ENCODE peak calls at places on chromosomes 1 and 21, in eight cellular contexts. P is tibial artery, J is Panc1, Z is IMR-90, D is astrocyte, F is endothelial cell of umbilical vein, Y is cardiac muscle cell, B is left lung. K is an unnamed sample.

GRCh38 chr1:214717323-214717722 is 114.3 kb downstream of the CENPF start:
- DNase-seq in B (no peak), Z (no peak), P (no peak), J (no peak), Y (no peak), D (peak; percentile 18), F (no peak), K (no peak)

GRCh38 chr21:34887729-34888568 is 161.2 kb downstream of the RUNX1 start:
- DNase-seq in F (peak; percentile 88), B (peak; percentile 95), Z (peak; percentile 99), J (peak; percentile 78), P (peak; percentile 88), Y (peak; percentile 91), D (peak; percentile 98), K (peak; percentile 59)

GRCh38 chr1:153749408-153750005 is 21.7 kb downstream of the INTS3 start:
- DNase-seq in D (peak; percentile 46), Z (peak; percentile 80), Y (peak; percentile 89), P (peak; percentile 96), B (peak; percentile 92), J (peak; percentile 67), F (peak; percentile 88), K (peak; percentile 78)

GRCh38 chr1:30707412-30708360 is 15.7 kb downstream of the MATN1 start:
- DNase-seq in Y (peak; percentile 74), Z (peak; percentile 56), D (no peak), B (peak; percentile 83), F (peak; percentile 50), J (peak; percentile 33), P (peak; percentile 77), K (no peak)

GRCh38 chr21:41570791-41571355 is 62.9 kb upstream of the TMPRSS2 start:
- DNase-seq in Z (no peak), P (no peak), B (no peak), F (no peak), J (no peak), Y (no peak), D (no peak), K (no peak)

GRCh38 chr1:97820470-97821188 is 100.2 kb downstream of the DPYD start:
- DNase-seq in Y (peak; percentile 63), P (no peak), J (peak; percentile 7), B (no peak), D (peak; percentile 16), F (peak; percentile 62), Z (peak; percentile 58), K (no peak)

GRCh38 chr1:223250632-223251015 is 107.6 kb upstream of the TLR5 start:
- DNase-seq in Y (no peak), Z (no peak), P (no peak), D (no peak), J (no peak), B (no peak), F (no peak), K (no peak)

GRCh38 chr21:14587266-14587665 is 41.2 kb upstream of the SAMSN1 start:
- DNase-seq in J (no peak), Z (no peak), Y (no peak), F (no peak), B (no peak), P (no peak), D (no peak), K (no peak)

GRCh38 chr1:97243973-97244560 is 522.5 kb downstream of the PTBP2 start:
- DNase-seq in P (no peak), B (no peak), Y (peak; percentile 43), Z (peak; percentile 29), D (peak; percentile 9), J (no peak), F (peak; percentile 48), K (no peak)

GRCh38 chr1:203271018-203271743 is 34.1 kb upstream of the BTG2 start:
- DNase-seq in Z (peak; percentile 76), B (no peak), J (no peak), Y (peak; percentile 84), F (peak; percentile 62), P (peak; percentile 82), D (peak; percentile 64), K (peak; percentile 62)

GRCh38 chr1:246001142-246001812 is 505.8 kb downstream of the SMYD3 start:
- DNase-seq in B (no peak), J (no peak), Z (peak; percentile 82), Y (peak; percentile 85), F (no peak), D (peak; percentile 90), P (no peak), K (no peak)

GRCh38 chr1:966603-967295 is 467 bp downstream of the PLEKHN1 start:
- DNase-seq in B (peak; percentile 96), F (peak; percentile 57), D (peak; percentile 43), Y (peak; percentile 55), J (no peak), P (peak; percentile 82), Z (peak; percentile 50), K (peak; percentile 75)

GRCh38 chr1:35255276-35255675 is 13.2 kb upstream of the ZMYM4 start:
- DNase-seq in P (no peak), F (no peak), J (no peak), D (no peak), Z (no peak), B (no peak), Y (no peak), K (no peak)

GRCh38 chr1:186082235-186082937 is 292.7 kb downstream of the TPR start:
- DNase-seq in J (peak; percentile 47), B (no peak), Z (peak; percentile 73), P (peak; percentile 86), D (peak; percentile 36), F (peak; percentile 52), Y (peak; percentile 86), K (no peak)

GRCh38 chr1:153771841-153772593 is 3.2 kb upstream of the SLC27A3 start:
- DNase-seq in D (no peak), F (peak; percentile 41), Y (no peak), Z (no peak), J (no peak), B (no peak), P (no peak), K (no peak)

GRCh38 chr21:41985662-41986416 is 24.3 kb downstream of the ZBTB21 start:
- DNase-seq in P (no peak), B (no peak), Z (no peak), J (no peak), Y (no peak), D (no peak), F (no peak), K (no peak)

GRCh38 chr1:12496154-12496961 is 121.7 kb downstream of the DHRS3 start:
- DNase-seq in D (peak; percentile 53), J (no peak), Y (peak; percentile 80), Z (no peak), F (peak; percentile 69), P (peak; percentile 69), B (no peak), K (no peak)

GRCh38 chr1:24155011-24155782 is 12.3 kb upstream of the IL22RA1 start:
- DNase-seq in F (no peak), P (no peak), D (no peak), Z (no peak), J (no peak), B (no peak), Y (no peak), K (no peak)

GRCh38 chr1:14128096-14128495 is 428.1 kb downstream of the PRDM2 start:
- DNase-seq in Y (no peak), Z (no peak), F (no peak), D (no peak), B (no peak), J (no peak), P (no peak), K (no peak)

GRCh38 chr1:80417651-80418050 is 1383.1 kb upstream of the ADGRL2 start:
- DNase-seq in B (no peak), P (no peak), Y (peak; percentile 16), D (peak; percentile 70), J (no peak), F (no peak), Z (peak; percentile 54), K (no peak)

DNA sequence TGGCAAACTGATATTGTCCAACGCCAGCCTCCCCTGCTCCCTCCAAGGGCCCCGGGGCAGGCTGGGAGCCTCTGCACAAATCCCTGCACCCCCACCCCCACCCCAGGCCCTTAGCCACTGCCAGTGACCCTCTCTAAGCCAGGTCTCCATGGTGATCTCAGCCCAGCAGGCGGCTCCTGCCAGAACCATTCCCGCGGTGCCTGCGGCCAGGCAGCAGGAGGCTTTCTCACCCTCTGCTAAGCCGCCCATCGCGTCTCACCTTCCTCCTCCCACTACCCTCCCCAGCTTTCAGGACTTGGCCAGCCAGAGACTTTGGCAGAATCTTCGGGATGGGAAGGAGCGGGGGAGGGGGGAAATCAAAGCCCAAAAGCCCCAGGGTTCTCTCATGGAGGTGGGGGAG is 46.8 kb upstream of the WASF2 start:
- DNase-seq in D (peak; percentile 88), P (peak; percentile 87), Z (peak; percentile 82), Y (peak; percentile 91), J (no peak), B (no peak), F (no peak), K (no peak)
- H3K4me1 ChIP-seq in D (peaks cover 52% of the 10 kb centered on the region), P (peaks cover 4% of the 10 kb centered on the region), Z (peaks cover 34% of the 10 kb centered on the region), Y (peaks cover 37% of the 10 kb centered on the region), J (peaks cover 55% of the 10 kb centered on the region), B (peaks cover 48% of the 10 kb centered on the region), F (peaks cover 7% of the 10 kb centered on the region), K (peaks cover 7% of the 10 kb centered on the region)

DNA sequence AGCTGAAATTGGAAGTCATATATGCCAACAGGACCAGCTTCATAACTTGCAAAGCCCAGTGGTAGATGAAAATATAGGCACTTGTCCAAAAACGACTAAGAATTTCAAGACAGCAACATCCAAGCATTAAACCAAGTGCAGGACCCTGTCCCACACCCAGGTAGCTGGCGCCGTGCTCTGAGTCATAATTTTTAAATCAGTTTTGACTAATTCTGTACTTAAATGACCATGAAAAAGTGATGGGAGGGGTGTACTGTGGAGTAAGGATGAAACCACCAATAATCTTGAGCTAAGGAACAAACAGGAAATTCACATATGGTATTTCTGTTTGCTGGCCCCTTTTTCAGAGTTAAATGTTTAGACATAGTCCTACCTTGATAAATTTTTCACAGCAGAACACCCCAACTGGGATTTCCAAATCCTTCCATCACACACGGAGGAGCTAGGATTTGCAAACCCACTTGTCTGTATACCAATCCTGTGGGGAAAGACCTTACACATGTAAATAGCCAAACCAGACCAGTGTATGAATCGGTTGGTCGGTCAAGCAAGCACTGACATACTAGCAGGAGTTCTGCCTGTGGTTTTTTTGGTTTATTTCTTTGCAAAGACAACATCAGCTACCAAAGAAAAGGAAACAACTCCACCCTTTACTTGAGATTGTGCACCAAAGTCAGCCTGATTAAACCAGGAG is 235.7 kb upstream of the RAB4A start:
- DNase-seq in F (no peak), Y (no peak), Z (no peak), D (no peak), J (no peak), B (no peak), P (no peak), K (no peak)
- H3K4me3 ChIP-seq in F (no peak overlapping the region), Y (no peak overlapping the region), Z (no peak overlapping the region), D (no peak overlapping the region), J (no peak overlapping the region), B (no peak overlapping the region), P (no peak overlapping the region), K (no peak overlapping the region)

DNA sequence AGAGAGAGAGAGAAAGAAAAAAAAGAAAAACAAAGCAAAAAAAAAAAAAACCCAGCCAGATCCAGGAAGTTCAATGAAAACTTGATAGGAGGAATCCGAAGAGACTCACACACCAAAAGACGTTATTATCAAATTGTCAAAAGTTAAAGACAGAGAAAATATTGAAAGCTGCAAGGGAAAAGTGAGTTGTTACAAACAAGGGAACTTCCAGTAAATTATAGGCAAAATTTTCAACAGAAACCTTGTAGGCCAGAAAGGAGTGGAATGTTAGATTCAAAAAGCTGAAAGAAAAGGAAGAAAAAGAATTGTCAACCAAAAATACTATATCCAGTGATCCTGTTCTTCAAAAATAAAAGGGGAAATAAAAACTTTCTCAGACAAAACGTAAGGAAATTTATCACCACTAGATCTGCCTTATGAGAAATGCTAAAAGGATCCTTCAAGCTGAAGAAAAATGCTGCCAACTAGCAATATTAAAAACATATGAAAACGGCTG is 23.6 kb downstream of the ERO1B start:
- DNase-seq in J (no peak), Z (no peak), D (no peak), B (no peak), P (no peak), Y (no peak), F (no peak), K (no peak)
- H3K9me3 ChIP-seq in J (no peaks in the 10 kb centered on the region), Z (no peaks in the 10 kb centered on the region), D (no peaks in the 10 kb centered on the region), B (no peaks in the 10 kb centered on the region), P (peaks cover 50% of the 10 kb centered on the region), Y (no peaks in the 10 kb centered on the region), F (no peaks in the 10 kb centered on the region), K (no peaks in the 10 kb centered on the region)

GRCh38 chr1:42686418-42686817 is 4.2 kb downstream of the YBX1 start:
- DNase-seq in F (no peak), Z (no peak), B (no peak), D (no peak), Y (no peak), J (no peak), P (no peak), K (no peak)
- H3K4me1 ChIP-seq in F (peaks cover 32% of the 10 kb centered on the region), Z (peaks cover 19% of the 10 kb centered on the region), B (peaks cover 83% of the 10 kb centered on the region), D (peaks cover 19% of the 10 kb centered on the region), Y (peaks cover 51% of the 10 kb centered on the region), J (peaks cover 54% of the 10 kb centered on the region), P (no peaks in the 10 kb centered on the region), K (peaks cover 79% of the 10 kb centered on the region)

K was measured in CD8-positive, alpha-beta T cell.